ENCODE peak calls at places on chromosomes 4 and X, in five cellular contexts. Q, J, I, M and C are unnamed samples. For H3K4me1, the result is how much of the 10 kb centered on the place peaks cover.

GRCh38 chrX:136259543-136259942 is 8.3 kb upstream of the MAP7D3 start:
- DNase-seq in Q (no peak), I (no peak), J (no peak), M (no peak), C (no peak)

GRCh38 chr4:167000141-167000852 is 234.0 kb downstream of the SPOCK3 start:
- DNase-seq in Q (peak), M (no peak), J (no peak), I (no peak), C (no peak)

GRCh38 chr4:151192556-151193235 is 84.3 kb upstream of the PRSS48 start:
- DNase-seq in I (no peak), M (no peak), Q (no peak), J (no peak), C (no peak)

GRCh38 chrX:72236841-72237240 is 2.0 kb downstream of the ERCC6L start:
- DNase-seq in Q (no peak), M (no peak), I (no peak), J (no peak), C (no peak)

GRCh38 chr4:119050501-119051090 is 85.0 kb upstream of the MYOZ2 start:
- DNase-seq in Q (no peak), M (no peak), J (no peak), I (no peak), C (no peak)

GRCh38 chr4:165541773-165542459 is 163.1 kb downstream of the CPE start:
- DNase-seq in J (no peak), M (no peak), I (no peak), Q (no peak), C (no peak)

GRCh38 chrX:9416562-9417319 is 48.1 kb upstream of the TBL1X start:
- DNase-seq in J (no peak), Q (no peak), M (no peak), I (no peak), C (no peak)

GRCh38 chrX:128020701-128021100 is 31.5 kb downstream of the ACTRT1 start:
- DNase-seq in I (no peak), J (no peak), M (no peak), Q (peak), C (no peak)

GRCh38 chrX:53990201-53990600 is 54.1 kb downstream of the PHF8 start:
- DNase-seq in J (no peak), M (no peak), I (no peak), Q (no peak), C (no peak)

GRCh38 chr4:171025323-171025722 is 787.9 kb upstream of the GALNTL6 start:
- DNase-seq in J (no peak), Q (no peak), I (no peak), M (no peak), C (no peak)

GRCh38 chrX:20461576-20461975 is 194.9 kb upstream of the RPS6KA3 start:
- DNase-seq in M (no peak), Q (peak), J (no peak), I (no peak), C (no peak)

GRCh38 chr4:88481557-88481956 is 24.6 kb downstream of the HERC5 start:
- DNase-seq in I (no peak), J (no peak), Q (no peak), M (no peak), C (no peak)

GRCh38 chrX:545488-545887 is 85.1 kb upstream of the SHOX start:
- DNase-seq in J (no peak), Q (no peak), I (no peak), M (no peak), C (no peak)

GRCh38 chr4:155690044-155690837 is 23.6 kb downstream of the GUCY1A1 start:
- DNase-seq in J (no peak), I (no peak), Q (no peak), M (no peak), C (no peak)
- H3K4me1 ChIP-seq in J (under half), I (under half), Q (under half), M (under half), C (under half)

GRCh38 chr4:100289980-100290379 is 99.7 kb upstream of the DDIT4L start:
- DNase-seq in M (no peak), J (no peak), Q (no peak), I (no peak), C (no peak)

GRCh38 chr4:100287569-100287968 is 97.3 kb upstream of the DDIT4L start:
- DNase-seq in Q (no peak), M (no peak), J (no peak), I (no peak), C (no peak)

GRCh38 chr4:100289530-100289888 is 99.2 kb upstream of the DDIT4L start:
- DNase-seq in Q (peak), I (no peak), J (no peak), M (no peak), C (no peak)

GRCh38 chr4:100288167-100288566 is 97.9 kb upstream of the DDIT4L start:
- DNase-seq in J (no peak), I (no peak), Q (peak), M (no peak), C (no peak)

GRCh38 chr4:100288811-100289529 is 98.7 kb upstream of the DDIT4L start:
- DNase-seq in J (no peak), M (no peak), Q (peak), I (no peak), C (no peak)
- H3K27ac ChIP-seq in J (no peak), M (no peak), Q (peak), I (no peak), C (no peak)

GRCh38 chr4:182255421-182256190 is 12.4 kb downstream of the TENM3 start:
- DNase-seq in J (no peak), I (no peak), M (no peak), Q (no peak), C (no peak)
- H3K4me1 ChIP-seq in J (under half), I (under half), M (under half), Q (under half), C (under half)

DNA sequence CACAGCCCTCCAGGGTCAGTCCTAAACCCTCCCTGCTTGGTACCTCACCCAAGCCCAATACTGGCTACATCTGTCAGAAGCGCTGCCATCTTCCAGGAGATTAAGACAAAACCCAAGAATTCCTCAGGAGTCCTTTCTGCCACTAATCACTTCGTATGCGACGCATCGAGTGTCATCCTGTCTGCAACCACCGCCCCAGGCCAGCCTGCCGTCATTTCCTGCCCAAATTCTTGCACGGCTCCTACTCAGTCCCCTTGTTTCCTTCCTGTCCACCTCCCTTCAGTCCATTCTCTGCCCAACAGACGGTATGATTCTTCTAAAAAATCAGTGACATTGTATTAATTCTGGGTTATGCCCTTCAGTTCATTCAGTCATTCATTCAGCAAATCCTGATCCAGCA is 113.6 kb downstream of the NFKB1 start:
- DNase-seq in Q (no peak), M (no peak), J (no peak), I (peak), C (no peak)
- H3K27ac ChIP-seq in Q (no peak), M (peak), J (no peak), I (no peak), C (no peak)